ENCODE peak calls at places on chromosome 4, in four cellular contexts. L is body of pancreas, H is GM23338, A is keratinocyte. V is an unnamed sample.

GRCh38 chr4:82733636-82734035 is 65.0 kb downstream of the SCD5 start:
- DNase-seq in L (no peak), H (no peak), A (no peak), V (peak)

GRCh38 chr4:16598241-16599224 is 299.9 kb downstream of the LDB2 start:
- DNase-seq in L (no peak), H (no peak), A (no peak), V (no peak)

GRCh38 chr4:77538144-77538543 is 67.5 kb upstream of the CXCL13 start:
- DNase-seq in L (no peak), H (no peak), A (no peak), V (peak)

GRCh38 chr4:102586002-102586643 is 85.0 kb downstream of the NFKB1 start:
- DNase-seq in L (no peak), H (no peak), A (no peak), V (no peak)

GRCh38 chr4:8291701-8292387 is 22.3 kb downstream of the HTRA3 start:
- DNase-seq in L (no peak), H (no peak), A (no peak), V (no peak)

GRCh38 chr4:72779256-72779655 is 210.2 kb upstream of the ADAMTS3 start:
- DNase-seq in L (no peak), H (no peak), A (no peak), V (no peak)

GRCh38 chr4:19399001-19399400 is 852.7 kb upstream of the SLIT2 start:
- DNase-seq in L (no peak), H (no peak), A (no peak), V (no peak)

GRCh38 chr4:40086421-40086820 is 29.8 kb downstream of the N4BP2 start:
- DNase-seq in L (no peak), H (no peak), A (no peak), V (no peak)

GRCh38 chr4:48388504-48389154 is 47.3 kb downstream of the SLAIN2 start:
- DNase-seq in L (no peak), H (no peak), A (no peak), V (no peak)

GRCh38 chr4:187478292-187479205 is 517.0 kb upstream of the ZFP42 start:
- DNase-seq in L (no peak), H (no peak), A (no peak), V (no peak)

GRCh38 chr4:43716721-43717395 is 731.8 kb downstream of the KCTD8 start:
- DNase-seq in L (no peak), H (no peak), A (no peak), V (no peak)

GRCh38 chr4:181301735-181302380 is 941.3 kb upstream of the TENM3 start:
- DNase-seq in L (peak), H (peak), A (no peak), V (no peak)

GRCh38 chr4:29970626-29971025 is 749.5 kb upstream of the PCDH7 start:
- DNase-seq in L (no peak), H (peak), A (no peak), V (no peak)

GRCh38 chr4:176320976-176321361 is 1.2 kb downstream of the SPCS3 start:
- DNase-seq in L (no peak), H (no peak), A (no peak), V (no peak)

GRCh38 chr4:108644237-108644636 is 6.2 kb upstream of the OSTC start:
- DNase-seq in L (no peak), H (no peak), A (no peak), V (no peak)

GRCh38 chr4:6071959-6072720 is 53.9 kb upstream of the C4orf50 start:
- DNase-seq in L (peak), H (no peak), A (no peak), V (no peak)

GRCh38 chr4:38889143-38889542 is 21.5 kb downstream of the FAM114A1 start:
- DNase-seq in L (no peak), H (no peak), A (peak), V (peak)

GRCh38 chr4:143397887-143398286 is 61.2 kb downstream of the GAB1 start:
- DNase-seq in L (no peak), H (no peak), A (no peak), V (no peak)

V was measured in epithelial cell of prostate.